ENCODE peak calls at places on chromosomes 16 and 17, in seven cellular contexts. B is AG10803, U is GM12892, L is heart left ventricle, N is GOT3, I is kidney glomerular epithelial cell, O is T-helper 1 cell. F is an unnamed sample.

GRCh38 chr17:39598635-39599005 is 9.1 kb downstream of the NEUROD2 start:
- DNase-seq in B (no peak), U (no peak), L (no peak), N (no peak), I (no peak), O (no peak), F (no peak)

GRCh38 chr16:84054271-84054670 is 11.7 kb upstream of the SLC38A8 start:
- DNase-seq in B (no peak), U (no peak), L (no peak), N (no peak), I (no peak), O (no peak), F (no peak)

GRCh38 chr16:83626204-83626603 is 181.6 kb upstream of the HSBP1 start:
- DNase-seq in B (no peak), U (no peak), L (no peak), N (no peak), I (no peak), O (no peak), F (no peak)

GRCh38 chr16:85293899-85294642 is 181.8 kb upstream of the CIBAR2 start:
- DNase-seq in B (no peak), U (no peak), L (no peak), N (no peak), I (no peak), O (no peak), F (peak)

GRCh38 chr16:23852794-23853562 is 17.2 kb downstream of the PRKCB start:
- DNase-seq in B (no peak), U (no peak), L (no peak), N (no peak), I (no peak), O (no peak), F (no peak)

GRCh38 chr17:75034236-75034908 is 12.4 kb downstream of the ATP5PD start:
- DNase-seq in B (peak), U (peak), L (peak), N (peak), I (peak), O (peak), F (peak)

GRCh38 chr17:17538417-17539391 is 42.5 kb upstream of the RASD1 start:
- DNase-seq in B (no peak), U (no peak), L (no peak), N (no peak), I (no peak), O (no peak), F (no peak)

GRCh38 chr16:78290498-78291271 is 191.2 kb downstream of the WWOX start:
- DNase-seq in B (no peak), U (no peak), L (no peak), N (no peak), I (no peak), O (no peak), F (no peak)

GRCh38 chr16:75627856-75628255 is 4.8 kb upstream of the ADAT1 start:
- DNase-seq in B (no peak), U (no peak), L (no peak), N (no peak), I (no peak), O (no peak), F (no peak)

GRCh38 chr16:8476824-8477223 is 113.5 kb downstream of the TMEM114 start:
- DNase-seq in B (no peak), U (no peak), L (no peak), N (no peak), I (no peak), O (no peak), F (no peak)

GRCh38 chr17:28261219-28261618 is 57.8 kb upstream of the TMEM97 start:
- DNase-seq in B (no peak), U (no peak), L (no peak), N (no peak), I (no peak), O (no peak), F (no peak)

GRCh38 chr17:68512967-68513474 is 791 bp downstream of the PRKAR1A start:
- DNase-seq in B (peak), U (no peak), L (no peak), N (no peak), I (peak), O (no peak), F (peak)

GRCh38 chr16:71565812-71566700 is 10.8 kb downstream of the TAT start:
- DNase-seq in B (no peak), U (no peak), L (no peak), N (no peak), I (no peak), O (no peak), F (no peak)

GRCh38 chr17:79955961-79956735 is 79.5 kb downstream of the TBC1D16 start:
- DNase-seq in B (no peak), U (no peak), L (no peak), N (no peak), I (no peak), O (no peak), F (no peak)

GRCh38 chr17:27577124-27577761 is 53.7 kb upstream of the LGALS9 start:
- DNase-seq in B (peak), U (no peak), L (no peak), N (no peak), I (peak), O (no peak), F (peak)

GRCh38 chr16:73846292-73846849 is 450.2 kb upstream of the PSMD7 start:
- DNase-seq in B (no peak), U (no peak), L (no peak), N (no peak), I (no peak), O (no peak), F (no peak)

GRCh38 chr17:72501404-72502110 is 380.7 kb downstream of the SOX9 start:
- DNase-seq in B (no peak), U (no peak), L (no peak), N (no peak), I (no peak), O (no peak), F (no peak)

GRCh38 chr17:67518881-67519280 is 141.8 kb downstream of the PITPNC1 start:
- DNase-seq in B (peak), U (no peak), L (no peak), N (no peak), I (no peak), O (no peak), F (no peak)

GRCh38 chr17:81926451-81927144 is 937 bp downstream of the MAFG start:
- DNase-seq in B (peak), U (peak), L (peak), N (peak), I (peak), O (peak), F (peak)

GRCh38 chr16:64627781-64628180 is 494.1 kb downstream of the CDH11 start:
- DNase-seq in B (no peak), U (no peak), L (peak), N (no peak), I (no peak), O (no peak), F (no peak)

GRCh38 chr16:73020409-73020884 is 27.5 kb downstream of the ZFHX3 start:
- DNase-seq in B (peak), U (no peak), L (peak), N (peak), I (peak), O (no peak), F (peak)

GRCh38 chr17:8581002-8581658 is 49.4 kb downstream of the MYH10 start:
- DNase-seq in B (no peak), U (no peak), L (no peak), N (no peak), I (peak), O (no peak), F (no peak)

GRCh38 chr16:11757671-11758545 is 15.3 kb upstream of the TXNDC11 start:
- DNase-seq in B (peak), U (no peak), L (no peak), N (no peak), I (peak), O (no peak), F (no peak)

GRCh38 chr17:46013502-46014165 is 14.6 kb downstream of the STH start:
- DNase-seq in B (peak), U (no peak), L (peak), N (no peak), I (no peak), O (no peak), F (no peak)

GRCh38 chr16:3738541-3738940 is 21.2 kb upstream of the TRAP1 start:
- DNase-seq in B (no peak), U (no peak), L (no peak), N (no peak), I (no peak), O (no peak), F (no peak)

GRCh38 chr17:56761387-56761786 is 72.3 kb downstream of the C17orf67 start:
- DNase-seq in B (no peak), U (no peak), L (no peak), N (no peak), I (no peak), O (no peak), F (no peak)

GRCh38 chr17:31721291-31722025 is 137.6 kb downstream of the COPRS start:
- DNase-seq in B (no peak), U (no peak), L (no peak), N (no peak), I (no peak), O (no peak), F (no peak)

GRCh38 chr16:87160752-87161337 is 156.3 kb downstream of the C16orf95 start:
- DNase-seq in B (no peak), U (no peak), L (no peak), N (no peak), I (no peak), O (no peak), F (no peak)

GRCh38 chr17:9750488-9750887 is 40.9 kb downstream of the DHRS7C start:
- DNase-seq in B (no peak), U (no peak), L (no peak), N (no peak), I (no peak), O (no peak), F (no peak)

GRCh38 chr16:23838485-23839142 is 2.8 kb downstream of the PRKCB start:
- DNase-seq in B (no peak), U (no peak), L (no peak), N (no peak), I (no peak), O (no peak), F (no peak)

GRCh38 chr16:30948087-30948955 is 547 bp upstream of the ORAI3 start:
- DNase-seq in B (peak), U (no peak), L (peak), N (peak), I (peak), O (no peak), F (peak)

GRCh38 chr17:47935961-47936360 is 5.4 kb upstream of the PNPO start:
- DNase-seq in B (peak), U (no peak), L (no peak), N (no peak), I (peak), O (no peak), F (no peak)

GRCh38 chr16:86383488-86384262 is 126.7 kb upstream of the FOXF1 start:
- DNase-seq in B (peak), U (no peak), L (no peak), N (no peak), I (no peak), O (no peak), F (no peak)

GRCh38 chr17:77696720-77697460 is 261.6 kb upstream of the TNRC6C start:
- DNase-seq in B (no peak), U (no peak), L (no peak), N (no peak), I (no peak), O (no peak), F (no peak)

GRCh38 chr17:39239640-39240314 is 14.0 kb upstream of the STAC2 start:
- DNase-seq in B (no peak), U (no peak), L (peak), N (no peak), I (no peak), O (peak), F (no peak)

GRCh38 chr17:72556944-72557826 is 436.4 kb downstream of the SOX9 start:
- DNase-seq in B (peak), U (peak), L (no peak), N (no peak), I (peak), O (peak), F (no peak)

GRCh38 chr16:1309888-1310831 is 724 bp downstream of the UBE2I start:
- DNase-seq in B (peak), U (no peak), L (peak), N (no peak), I (peak), O (peak), F (peak)

GRCh38 chr16:66511615-66512500 is 38.1 kb downstream of the TK2 start:
- DNase-seq in B (peak), U (no peak), L (no peak), N (no peak), I (peak), O (no peak), F (no peak)